ENCODE peak calls at places on chromosome 12, in four cellular contexts. M, V, X and U are unnamed samples.

GRCh38 chr12:39178837-39179236 is 264.1 kb downstream of the KIF21A start:
- DNase-seq in M (no peak), V (no peak), X (no peak), U (no peak)

GRCh38 chr12:33330940-33331339 is 108.7 kb downstream of the SYT10 start:
- DNase-seq in M (no peak), V (no peak), X (no peak), U (no peak)

GRCh38 chr12:88237954-88238353 is 95.8 kb downstream of the TMTC3 start:
- DNase-seq in M (no peak), V (no peak), X (no peak), U (no peak)

GRCh38 chr12:124142395-124143005 is 152.4 kb upstream of the RFLNA start:
- DNase-seq in M (no peak), V (no peak), X (no peak), U (no peak)

GRCh38 chr12:91968772-91969171 is 176.9 kb downstream of the BTG1 start:
- DNase-seq in M (no peak), V (no peak), X (no peak), U (no peak)

GRCh38 chr12:55823419-55823818 is 5.6 kb downstream of the ORMDL2 start:
- DNase-seq in M (no peak), V (no peak), X (no peak), U (no peak)

GRCh38 chr12:62899568-62900390 is 35.2 kb downstream of the PPM1H start:
- DNase-seq in M (no peak), V (no peak), X (no peak), U (no peak)

GRCh38 chr12:65152586-65152985 is 16.8 kb upstream of the LEMD3 start:
- DNase-seq in M (no peak), V (no peak), X (no peak), U (no peak)

GRCh38 chr12:77940011-77940423 is 109.3 kb downstream of the NAV3 start:
- DNase-seq in M (no peak), V (no peak), X (no peak), U (no peak)

GRCh38 chr12:117098361-117099217 is 627 bp downstream of the TESC start:
- DNase-seq in M (peak), V (no peak), X (no peak), U (peak)